ENCODE peak calls at places on chromosomes 1 and 21, in five cellular contexts. Q is H1, G is HCT116, N is K562, H is Panc1. L is an unnamed sample.

GRCh38 chr21:46111193-46111571 is 13.3 kb downstream of the COL6A2 start:
- DNase-seq in H (no peak), Q (no peak), G (no peak), N (no peak), L (peak)

GRCh38 chr1:102858695-102859094 is 249.6 kb downstream of the COL11A1 start:
- DNase-seq in Q (no peak), H (no peak), N (no peak), G (no peak), L (no peak)

GRCh38 chr1:163398980-163399379 is 77.2 kb downstream of the NUF2 start:
- DNase-seq in H (no peak), G (no peak), Q (no peak), N (no peak), L (no peak)

GRCh38 chr1:38037481-38037939 is 9.1 kb downstream of the POU3F1 start:
- DNase-seq in G (no peak), H (no peak), Q (no peak), N (peak), L (peak)

GRCh38 chr1:208201241-208201640 is 42.9 kb downstream of the PLXNA2 start:
- DNase-seq in G (no peak), H (no peak), Q (no peak), N (peak), L (no peak)

GRCh38 chr21:14711287-14711686 is 165.2 kb upstream of the SAMSN1 start:
- DNase-seq in Q (no peak), N (no peak), H (no peak), G (no peak), L (no peak)

GRCh38 chr1:232728507-232729263 is 76.5 kb upstream of the MAP10 start:
- DNase-seq in N (no peak), H (no peak), G (no peak), Q (no peak), L (no peak)

GRCh38 chr1:156502749-156503671 is 2.4 kb upstream of the MEF2D start:
- DNase-seq in N (peak), H (peak), G (peak), Q (peak), L (no peak)

GRCh38 chr1:184900507-184900906 is 73.8 kb downstream of the NIBAN1 start:
- DNase-seq in N (no peak), H (no peak), G (no peak), Q (peak), L (no peak)

GRCh38 chr1:111222308-111223125 is 5.0 kb upstream of the CHI3L2 start:
- DNase-seq in Q (peak), N (peak), H (peak), G (peak), L (peak)

GRCh38 chr1:61332196-61332753 is 249.9 kb downstream of the NFIA start:
- DNase-seq in Q (no peak), H (no peak), G (no peak), N (no peak), L (no peak)

GRCh38 chr1:215263636-215264035 is 181.1 kb downstream of the KCNK2 start:
- DNase-seq in G (no peak), N (no peak), Q (no peak), H (no peak), L (no peak)

GRCh38 chr1:76302711-76303347 is 228.3 kb downstream of the ST6GALNAC3 start:
- DNase-seq in Q (no peak), N (no peak), G (no peak), H (no peak), L (no peak)

GRCh38 chr1:42747125-42747524 is 7.1 kb upstream of the CLDN19 start:
- DNase-seq in G (no peak), Q (no peak), N (peak), H (no peak), L (peak)

GRCh38 chr1:42456754-42457089 is 379 bp downstream of the PPCS start:
- DNase-seq in Q (no peak), N (peak), H (no peak), G (no peak), L (peak)

GRCh38 chr1:101022294-101022693 is 3.3 kb downstream of the DPH5 start:
- DNase-seq in Q (no peak), N (no peak), G (no peak), H (no peak), L (no peak)

GRCh38 chr1:230220907-230221306 is 153.9 kb downstream of the GALNT2 start:
- DNase-seq in H (no peak), N (no peak), G (no peak), Q (no peak), L (no peak)

GRCh38 chr1:226078336-226078735 is 15.8 kb downstream of the H3-3A start:
- DNase-seq in H (no peak), Q (no peak), N (no peak), G (no peak), L (no peak)

GRCh38 chr1:171869097-171869496 is 27.8 kb downstream of the DNM3 start:
- DNase-seq in Q (no peak), H (no peak), G (no peak), N (no peak), L (no peak)

GRCh38 chr1:165793951-165794350 is 25.3 kb upstream of the TMCO1 start:
- DNase-seq in Q (no peak), H (no peak), G (no peak), N (no peak), L (no peak)

GRCh38 chr1:236083650-236084385 is 18.9 kb upstream of the NID1 start:
- DNase-seq in N (no peak), G (no peak), H (no peak), Q (no peak), L (no peak)

GRCh38 chr1:205858141-205858961 is 8.4 kb upstream of the PM20D1 start:
- DNase-seq in Q (no peak), G (no peak), N (no peak), H (no peak), L (no peak)

GRCh38 chr1:206482611-206483010 is 12.3 kb downstream of the IKBKE start:
- DNase-seq in N (no peak), H (no peak), G (no peak), Q (no peak), L (no peak)

GRCh38 chr1:176691251-176692228 is 228.6 kb downstream of the PAPPA2 start:
- DNase-seq in H (peak), N (peak), G (peak), Q (peak), L (peak)

GRCh38 chr1:182599339-182599738 is 4.8 kb downstream of the RGS16 start:
- DNase-seq in Q (no peak), H (no peak), N (peak), G (no peak), L (peak)

GRCh38 chr1:109914587-109915240 is 4.1 kb downstream of the CSF1 start:
- DNase-seq in H (no peak), Q (no peak), G (no peak), N (no peak), L (peak)

GRCh38 chr1:111571987-111572386 is 47.6 kb upstream of the RAP1A start:
- DNase-seq in G (no peak), Q (no peak), H (no peak), N (no peak), L (no peak)

GRCh38 chr1:170986901-170987300 is 51.6 kb downstream of the MROH9 start:
- DNase-seq in G (no peak), Q (no peak), H (no peak), N (no peak), L (no peak)

GRCh38 chr1:195715652-195716051 is 892.6 kb downstream of the KCNT2 start:
- DNase-seq in Q (no peak), G (no peak), H (no peak), N (no peak), L (no peak)

GRCh38 chr1:10724948-10725852 is 71.2 kb downstream of the CASZ1 start:
- DNase-seq in G (no peak), N (no peak), H (no peak), Q (no peak), L (peak)

GRCh38 chr1:32816676-32817158 is 441 bp downstream of the YARS1 start:
- DNase-seq in H (no peak), G (no peak), Q (no peak), N (peak), L (peak)

GRCh38 chr1:221694109-221694508 is 47.8 kb downstream of the DUSP10 start:
- DNase-seq in H (no peak), N (no peak), G (no peak), Q (no peak), L (no peak)

GRCh38 chr1:221696740-221697461 is 45.0 kb downstream of the DUSP10 start:
- DNase-seq in G (no peak), H (no peak), N (no peak), Q (no peak), L (no peak)

GRCh38 chr1:221695346-221695745 is 46.5 kb downstream of the DUSP10 start:
- DNase-seq in Q (no peak), N (no peak), G (no peak), H (no peak), L (no peak)

GRCh38 chr1:221697924-221698425 is 43.9 kb downstream of the DUSP10 start:
- DNase-seq in H (no peak), G (no peak), N (no peak), Q (no peak), L (no peak)

GRCh38 chr1:221696045-221696444 is 45.8 kb downstream of the DUSP10 start:
- DNase-seq in Q (no peak), G (no peak), H (no peak), N (no peak), L (no peak)
- TF ChIP-seq SIN3A in Q (no peak), G (no peak), H (no peak), N (no peak), L (no peak)

DNA sequence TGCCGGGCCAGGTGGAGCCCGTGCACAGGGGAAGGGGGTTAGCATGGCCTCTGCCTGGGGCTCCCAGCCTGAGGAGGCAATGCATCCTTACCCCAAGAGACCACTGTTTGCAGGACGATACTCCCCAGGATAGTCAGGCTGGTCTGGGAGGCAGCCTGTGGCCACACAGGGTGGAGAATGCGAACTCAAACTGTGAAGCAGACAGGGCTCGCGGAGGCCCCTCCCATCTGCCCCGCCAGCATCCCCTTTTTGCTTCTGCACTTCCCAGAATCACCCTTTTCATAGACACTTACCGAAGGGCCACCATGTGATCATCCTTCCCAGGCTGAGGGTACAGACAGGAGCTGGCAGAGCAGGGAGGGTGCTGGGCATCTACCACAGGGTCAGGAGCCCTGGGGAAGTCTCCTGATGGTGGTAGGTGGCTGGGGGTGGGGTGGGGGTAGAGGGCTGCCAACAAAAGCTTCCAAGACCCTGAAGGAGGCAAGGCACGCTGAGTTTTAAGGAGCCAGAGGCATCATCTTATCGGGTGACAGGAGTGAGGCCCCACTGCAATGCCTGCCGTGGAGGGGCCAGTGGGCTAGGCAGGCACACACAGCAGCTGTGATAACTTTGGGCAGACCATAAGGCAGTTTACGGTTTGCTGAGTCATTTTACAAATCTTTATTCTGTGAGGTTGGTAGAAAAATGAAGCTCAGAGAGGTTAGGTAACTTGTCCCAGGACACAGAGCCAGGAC is 31.3 kb upstream of the BTG2 start:
- DNase-seq in Q (no peak), N (no peak), G (no peak), H (no peak), L (no peak)
- TF ChIP-seq SIN3A in Q (no peak), N (no peak), G (no peak), H (no peak), L (no peak)

GRCh38 chr1:209416660-209417059 is 166.9 kb upstream of the CAMK1G start:
- DNase-seq in N (no peak), G (no peak), Q (no peak), H (no peak), L (no peak)
- TF ChIP-seq SIN3A in N (no peak), G (no peak), Q (no peak), H (no peak), L (no peak)

DNA sequence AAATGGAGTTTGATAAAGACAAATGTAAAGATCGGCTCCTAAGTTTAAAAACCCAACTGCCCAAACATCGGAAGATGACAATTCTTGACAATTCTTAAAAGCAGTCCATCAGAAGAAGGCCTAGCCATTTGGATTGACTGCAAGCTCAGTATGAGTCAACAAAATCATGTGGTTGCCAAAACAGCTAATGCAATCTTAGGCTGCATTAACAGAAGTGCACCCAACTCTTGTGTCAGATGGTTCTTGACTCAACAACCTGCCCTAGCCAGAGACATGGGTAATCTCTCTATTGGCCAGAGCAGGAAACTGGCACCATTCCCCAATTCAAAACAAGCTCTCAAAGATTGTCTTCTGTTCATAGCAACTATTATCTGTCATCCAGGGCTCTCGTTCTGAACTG is 9.9 kb upstream of the NCF2 start:
- DNase-seq in Q (no peak), N (peak), H (no peak), G (no peak), L (no peak)
- TF ChIP-seq SIN3A in Q (no peak), N (no peak), H (no peak), G (no peak), L (no peak)

DNA sequence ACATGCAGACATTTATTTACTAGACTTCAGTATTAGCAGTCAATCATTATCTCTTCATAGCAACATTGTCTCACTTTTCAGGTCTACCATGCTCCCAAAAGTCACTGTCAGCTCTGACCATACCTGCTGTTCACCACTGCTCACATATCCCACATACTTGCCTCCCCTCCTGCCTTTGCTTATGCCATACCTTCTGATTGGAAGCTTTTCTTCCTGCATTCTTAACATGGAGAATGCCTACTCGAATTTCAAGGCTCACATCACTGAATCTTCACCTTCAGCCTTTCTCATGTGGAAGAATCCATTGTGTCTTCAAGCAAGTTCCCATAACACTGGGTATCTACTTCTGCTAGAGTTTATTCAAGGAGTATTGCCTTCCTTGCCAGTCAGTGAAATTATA is 135.4 kb downstream of the NTNG1 start:
- DNase-seq in N (no peak), H (no peak), Q (no peak), G (no peak), L (no peak)
- TF ChIP-seq SIN3A in N (no peak), H (no peak), Q (no peak), G (no peak), L (no peak)

DNA sequence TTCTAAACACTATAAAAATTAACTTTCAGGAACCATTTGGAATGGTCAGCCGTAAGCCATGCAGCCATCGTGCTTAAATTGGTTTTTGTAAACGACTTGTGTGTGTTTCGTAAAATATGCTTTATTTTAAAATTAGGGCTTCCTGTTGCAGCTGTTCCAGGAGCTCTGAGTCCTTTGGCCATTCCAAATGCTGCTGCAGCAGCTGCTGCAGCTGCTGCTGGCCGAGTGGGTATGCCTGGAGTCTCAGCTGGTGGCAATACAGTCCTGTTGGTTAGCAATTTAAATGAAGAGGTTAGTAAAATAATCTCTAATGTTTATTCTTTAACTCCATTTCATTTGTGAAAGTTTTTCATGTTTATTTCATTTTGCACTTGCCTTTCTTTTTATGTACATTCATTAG is 83.1 kb downstream of the PTBP2 start:
- DNase-seq in N (no peak), G (no peak), H (no peak), Q (no peak), L (no peak)
- TF ChIP-seq SIN3A in N (no peak), G (no peak), H (no peak), Q (no peak), L (no peak)

GRCh38 chr1:119655160-119655559 is 7.1 kb upstream of the ZNF697 start:
- DNase-seq in N (no peak), H (no peak), G (no peak), Q (no peak), L (no peak)
- TF ChIP-seq SIN3A in N (no peak), H (no peak), G (no peak), Q (no peak), L (no peak)

GRCh38 chr1:8342325-8342724 is 24.4 kb downstream of the SLC45A1 start:
- DNase-seq in H (no peak), N (no peak), Q (no peak), G (no peak), L (no peak)

GRCh38 chr1:8338526-8339202 is 20.8 kb downstream of the SLC45A1 start:
- DNase-seq in H (no peak), N (no peak), G (no peak), Q (no peak), L (no peak)

GRCh38 chr1:8340456-8340855 is 22.5 kb downstream of the SLC45A1 start:
- DNase-seq in Q (no peak), H (no peak), G (no peak), N (no peak), L (no peak)

GRCh38 chr1:8337776-8338525 is 20.0 kb downstream of the SLC45A1 start:
- DNase-seq in H (no peak), N (no peak), Q (no peak), G (no peak), L (no peak)

DNA sequence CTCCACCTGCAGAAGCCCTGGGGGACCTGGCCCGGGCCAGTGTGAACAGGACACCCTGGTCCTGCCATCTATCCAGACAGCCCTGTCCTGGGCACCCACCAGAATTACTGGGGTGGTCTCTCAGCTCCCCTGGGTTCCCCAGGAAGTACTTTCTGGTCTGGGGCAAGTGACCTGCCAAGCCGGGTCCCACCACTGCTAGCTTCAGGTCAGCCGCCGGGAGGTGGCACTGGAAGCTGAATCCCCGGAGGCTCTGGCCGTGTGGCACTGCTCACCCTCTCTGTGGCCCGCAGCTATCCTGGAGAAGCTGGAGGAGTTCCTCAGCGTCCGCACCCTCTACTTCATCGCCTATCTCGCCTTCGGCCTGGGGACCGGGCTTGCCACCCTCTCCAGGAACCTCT is 21.3 kb downstream of the SLC45A1 start:
- DNase-seq in N (no peak), Q (no peak), H (no peak), G (no peak), L (no peak)
- TF ChIP-seq SIN3A in N (no peak), Q (no peak), H (no peak), G (no peak), L (no peak)

DNA sequence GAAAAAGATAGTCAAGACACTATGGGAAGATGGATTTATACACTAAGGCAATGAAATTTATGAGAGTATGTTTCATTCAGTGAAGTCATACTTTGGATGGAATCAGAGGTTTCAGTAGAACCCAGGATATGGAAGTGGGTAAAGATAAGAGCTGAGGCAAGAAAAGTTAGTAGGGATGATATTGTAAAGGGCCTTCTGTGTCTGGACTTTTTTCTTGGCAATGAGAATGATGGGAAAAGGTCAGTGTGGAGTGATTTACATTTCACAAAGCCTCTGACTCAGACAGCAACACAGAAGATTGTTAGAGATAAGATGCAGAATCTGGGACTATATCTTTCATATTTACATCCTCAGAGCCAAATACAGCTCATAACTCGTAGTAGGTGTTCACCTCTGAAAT is 32.1 kb downstream of the SH3BGR start:
- DNase-seq in H (no peak), N (no peak), G (no peak), Q (no peak), L (no peak)
- TF ChIP-seq SIN3A in H (no peak), N (no peak), G (no peak), Q (no peak), L (no peak)

DNA sequence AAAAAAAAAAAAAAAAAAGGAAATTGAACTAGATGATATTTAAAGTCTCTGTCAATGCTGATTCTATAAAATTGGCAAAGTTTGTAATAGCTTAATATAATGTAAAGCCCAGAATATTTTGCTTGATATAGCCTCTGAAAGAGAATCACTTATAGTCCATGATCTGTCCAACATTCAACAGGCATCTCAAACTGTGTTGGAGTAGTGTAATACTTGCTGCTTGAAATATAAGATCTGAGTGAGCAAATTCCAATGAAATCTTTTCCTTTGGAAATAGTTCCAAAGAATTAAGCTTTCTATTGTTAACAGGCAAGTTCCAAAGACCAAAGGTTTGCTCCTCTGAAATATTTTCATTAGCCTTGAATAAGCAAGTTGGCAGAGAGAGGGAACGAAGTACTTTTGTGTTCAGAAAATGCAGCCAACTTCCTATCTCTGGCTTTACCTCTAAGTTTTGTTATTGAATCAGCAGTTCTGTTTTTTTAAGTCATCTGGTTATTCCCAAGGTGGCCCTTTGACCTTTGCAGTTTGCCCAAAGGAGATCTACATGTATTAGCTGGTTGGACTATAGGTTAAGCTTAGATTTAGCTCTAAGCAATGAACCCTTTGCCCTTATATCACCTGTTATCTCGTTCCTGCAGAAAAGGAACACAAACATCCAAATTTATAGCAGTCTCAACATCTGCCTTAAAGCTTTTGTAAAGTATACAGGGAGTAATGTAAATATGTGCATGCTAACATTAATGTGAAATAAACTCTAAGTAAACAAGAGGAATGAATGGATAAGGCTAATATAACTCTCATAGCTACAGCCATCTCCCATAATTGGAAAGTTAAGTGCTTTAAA is 24.4 kb upstream of the CEP350 start:
- DNase-seq in H (no peak), Q (no peak), N (no peak), G (no peak), L (no peak)
- TF ChIP-seq SIN3A in H (no peak), Q (no peak), N (no peak), G (no peak), L (no peak)

L was measured in SK-N-SH.